ENCODE peak calls at places on chromosome 16, in nine cellular contexts. One of them, this sample, is unnamed.

GRCh38 chr16:86510465-86511261 is at the start of gene FOXF1:
- DNase-seq in activated naive CD4-positive, alpha-beta T cell: no peak
- DNase-seq in fibroblast of mammary gland: peak; percentile 59
- DNase-seq in glomerular endothelial cell: no peak
- DNase-seq in astrocyte of the cerebellum: no peak
- DNase-seq in CD4-positive, CD25-positive, alpha-beta regulatory T cell: no peak
- DNase-seq in activated CD8-positive, alpha-beta memory T cell treated with anti-CD3 and anti-CD28 coated beads, Interleukin-2, amount 50 U/mL, for 48 hours: peak; percentile 62
- DNase-seq in stimulated activated CD8-positive, alpha-beta memory T cell treated with anti-CD3 and anti-CD28 coated beads, Interleukin-12 subunit alpha, Interleukin-12 subunit beta, amount 100 ng/mL, for 1 hour: no peak
- DNase-seq in NCI-H460: no peak
- DNase-seq in this sample: no peak

GRCh38 chr16:50802000-50802399 is 60.1 kb downstream of the CYLD start:
- DNase-seq in glomerular endothelial cell: no peak
- DNase-seq in CD4-positive, CD25-positive, alpha-beta regulatory T cell: no peak
- DNase-seq in activated CD8-positive, alpha-beta memory T cell treated with anti-CD3 and anti-CD28 coated beads, Interleukin-2, amount 50 U/mL, for 48 hours: no peak
- DNase-seq in stimulated activated CD8-positive, alpha-beta memory T cell treated with anti-CD3 and anti-CD28 coated beads, Interleukin-12 subunit alpha, Interleukin-12 subunit beta, amount 100 ng/mL, for 1 hour: no peak
- DNase-seq in fibroblast of mammary gland: peak; percentile 49
- DNase-seq in astrocyte of the cerebellum: peak; percentile 86
- DNase-seq in activated naive CD4-positive, alpha-beta T cell: no peak
- DNase-seq in NCI-H460: no peak
- DNase-seq in this sample: no peak

GRCh38 chr16:89904606-89905510 is 13.8 kb upstream of the MC1R start:
- DNase-seq in astrocyte of the cerebellum: no peak
- DNase-seq in activated CD8-positive, alpha-beta memory T cell treated with anti-CD3 and anti-CD28 coated beads, Interleukin-2, amount 50 U/mL, for 48 hours: no peak
- DNase-seq in glomerular endothelial cell: no peak
- DNase-seq in NCI-H460: no peak
- DNase-seq in fibroblast of mammary gland: no peak
- DNase-seq in stimulated activated CD8-positive, alpha-beta memory T cell treated with anti-CD3 and anti-CD28 coated beads, Interleukin-12 subunit alpha, Interleukin-12 subunit beta, amount 100 ng/mL, for 1 hour: no peak
- DNase-seq in activated naive CD4-positive, alpha-beta T cell: no peak
- DNase-seq in CD4-positive, CD25-positive, alpha-beta regulatory T cell: no peak
- DNase-seq in this sample: no peak

GRCh38 chr16:391885-392335 is 5.1 kb upstream of the NME4 start:
- DNase-seq in CD4-positive, CD25-positive, alpha-beta regulatory T cell: peak; percentile 49
- DNase-seq in activated CD8-positive, alpha-beta memory T cell treated with anti-CD3 and anti-CD28 coated beads, Interleukin-2, amount 50 U/mL, for 48 hours: peak; percentile 94
- DNase-seq in NCI-H460: peak; percentile 59
- DNase-seq in stimulated activated CD8-positive, alpha-beta memory T cell treated with anti-CD3 and anti-CD28 coated beads, Interleukin-12 subunit alpha, Interleukin-12 subunit beta, amount 100 ng/mL, for 1 hour: peak; percentile 55
- DNase-seq in glomerular endothelial cell: no peak
- DNase-seq in activated naive CD4-positive, alpha-beta T cell: peak; percentile 45
- DNase-seq in fibroblast of mammary gland: peak; percentile 92
- DNase-seq in astrocyte of the cerebellum: peak; percentile 43
- DNase-seq in this sample: peak; percentile 22

GRCh38 chr16:11164482-11165270 is 91.3 kb downstream of the SOCS1 start:
- DNase-seq in stimulated activated CD8-positive, alpha-beta memory T cell treated with anti-CD3 and anti-CD28 coated beads, Interleukin-12 subunit alpha, Interleukin-12 subunit beta, amount 100 ng/mL, for 1 hour: no peak
- DNase-seq in activated CD8-positive, alpha-beta memory T cell treated with anti-CD3 and anti-CD28 coated beads, Interleukin-2, amount 50 U/mL, for 48 hours: no peak
- DNase-seq in NCI-H460: no peak
- DNase-seq in astrocyte of the cerebellum: no peak
- DNase-seq in CD4-positive, CD25-positive, alpha-beta regulatory T cell: no peak
- DNase-seq in activated naive CD4-positive, alpha-beta T cell: no peak
- DNase-seq in glomerular endothelial cell: no peak
- DNase-seq in fibroblast of mammary gland: no peak
- DNase-seq in this sample: no peak

GRCh38 chr16:68379472-68380347 is 68.6 kb downstream of the SMPD3 start:
- DNase-seq in NCI-H460: no peak
- DNase-seq in fibroblast of mammary gland: no peak
- DNase-seq in stimulated activated CD8-positive, alpha-beta memory T cell treated with anti-CD3 and anti-CD28 coated beads, Interleukin-12 subunit alpha, Interleukin-12 subunit beta, amount 100 ng/mL, for 1 hour: no peak
- DNase-seq in activated naive CD4-positive, alpha-beta T cell: no peak
- DNase-seq in glomerular endothelial cell: no peak
- DNase-seq in CD4-positive, CD25-positive, alpha-beta regulatory T cell: no peak
- DNase-seq in astrocyte of the cerebellum: no peak
- DNase-seq in activated CD8-positive, alpha-beta memory T cell treated with anti-CD3 and anti-CD28 coated beads, Interleukin-2, amount 50 U/mL, for 48 hours: no peak
- DNase-seq in this sample: no peak

GRCh38 chr16:28195859-28196258 is 15.9 kb downstream of the XPO6 start:
- DNase-seq in NCI-H460: no peak
- DNase-seq in activated naive CD4-positive, alpha-beta T cell: no peak
- DNase-seq in stimulated activated CD8-positive, alpha-beta memory T cell treated with anti-CD3 and anti-CD28 coated beads, Interleukin-12 subunit alpha, Interleukin-12 subunit beta, amount 100 ng/mL, for 1 hour: no peak
- DNase-seq in CD4-positive, CD25-positive, alpha-beta regulatory T cell: no peak
- DNase-seq in astrocyte of the cerebellum: no peak
- DNase-seq in activated CD8-positive, alpha-beta memory T cell treated with anti-CD3 and anti-CD28 coated beads, Interleukin-2, amount 50 U/mL, for 48 hours: no peak
- DNase-seq in fibroblast of mammary gland: no peak
- DNase-seq in glomerular endothelial cell: no peak
- DNase-seq in this sample: no peak

GRCh38 chr16:88691924-88692560 is 5.7 kb upstream of the SNAI3 start:
- DNase-seq in glomerular endothelial cell: no peak
- DNase-seq in CD4-positive, CD25-positive, alpha-beta regulatory T cell: no peak
- DNase-seq in stimulated activated CD8-positive, alpha-beta memory T cell treated with anti-CD3 and anti-CD28 coated beads, Interleukin-12 subunit alpha, Interleukin-12 subunit beta, amount 100 ng/mL, for 1 hour: no peak
- DNase-seq in NCI-H460: no peak
- DNase-seq in fibroblast of mammary gland: no peak
- DNase-seq in astrocyte of the cerebellum: no peak
- DNase-seq in activated CD8-positive, alpha-beta memory T cell treated with anti-CD3 and anti-CD28 coated beads, Interleukin-2, amount 50 U/mL, for 48 hours: no peak
- DNase-seq in activated naive CD4-positive, alpha-beta T cell: no peak
- DNase-seq in this sample: no peak

GRCh38 chr16:14011006-14011405 is 60.1 kb upstream of the MRTFB start:
- DNase-seq in stimulated activated CD8-positive, alpha-beta memory T cell treated with anti-CD3 and anti-CD28 coated beads, Interleukin-12 subunit alpha, Interleukin-12 subunit beta, amount 100 ng/mL, for 1 hour: no peak
- DNase-seq in glomerular endothelial cell: no peak
- DNase-seq in CD4-positive, CD25-positive, alpha-beta regulatory T cell: no peak
- DNase-seq in activated naive CD4-positive, alpha-beta T cell: no peak
- DNase-seq in activated CD8-positive, alpha-beta memory T cell treated with anti-CD3 and anti-CD28 coated beads, Interleukin-2, amount 50 U/mL, for 48 hours: no peak
- DNase-seq in fibroblast of mammary gland: no peak
- DNase-seq in astrocyte of the cerebellum: no peak
- DNase-seq in NCI-H460: no peak
- DNase-seq in this sample: no peak

GRCh38 chr16:66250686-66251405 is 115.6 kb upstream of the CDH5 start:
- DNase-seq in fibroblast of mammary gland: peak; percentile 84
- DNase-seq in activated CD8-positive, alpha-beta memory T cell treated with anti-CD3 and anti-CD28 coated beads, Interleukin-2, amount 50 U/mL, for 48 hours: no peak
- DNase-seq in astrocyte of the cerebellum: no peak
- DNase-seq in stimulated activated CD8-positive, alpha-beta memory T cell treated with anti-CD3 and anti-CD28 coated beads, Interleukin-12 subunit alpha, Interleukin-12 subunit beta, amount 100 ng/mL, for 1 hour: no peak
- DNase-seq in activated naive CD4-positive, alpha-beta T cell: no peak
- DNase-seq in NCI-H460: peak; percentile 97
- DNase-seq in glomerular endothelial cell: no peak
- DNase-seq in CD4-positive, CD25-positive, alpha-beta regulatory T cell: no peak
- DNase-seq in this sample: no peak

GRCh38 chr16:27408012-27408601 is 6.1 kb downstream of the IL21R start:
- DNase-seq in astrocyte of the cerebellum: no peak
- DNase-seq in activated naive CD4-positive, alpha-beta T cell: no peak
- DNase-seq in glomerular endothelial cell: no peak
- DNase-seq in NCI-H460: no peak
- DNase-seq in fibroblast of mammary gland: peak; percentile 47
- DNase-seq in activated CD8-positive, alpha-beta memory T cell treated with anti-CD3 and anti-CD28 coated beads, Interleukin-2, amount 50 U/mL, for 48 hours: no peak
- DNase-seq in CD4-positive, CD25-positive, alpha-beta regulatory T cell: peak; percentile 20
- DNase-seq in stimulated activated CD8-positive, alpha-beta memory T cell treated with anti-CD3 and anti-CD28 coated beads, Interleukin-12 subunit alpha, Interleukin-12 subunit beta, amount 100 ng/mL, for 1 hour: no peak
- DNase-seq in this sample: no peak

GRCh38 chr16:8621221-8621571 is 302 bp upstream of the METTL22 start:
- DNase-seq in astrocyte of the cerebellum: no peak
- DNase-seq in activated naive CD4-positive, alpha-beta T cell: no peak
- DNase-seq in fibroblast of mammary gland: no peak
- DNase-seq in glomerular endothelial cell: no peak
- DNase-seq in activated CD8-positive, alpha-beta memory T cell treated with anti-CD3 and anti-CD28 coated beads, Interleukin-2, amount 50 U/mL, for 48 hours: no peak
- DNase-seq in stimulated activated CD8-positive, alpha-beta memory T cell treated with anti-CD3 and anti-CD28 coated beads, Interleukin-12 subunit alpha, Interleukin-12 subunit beta, amount 100 ng/mL, for 1 hour: no peak
- DNase-seq in NCI-H460: no peak
- DNase-seq in CD4-positive, CD25-positive, alpha-beta regulatory T cell: no peak
- DNase-seq in this sample: no peak

GRCh38 chr16:34078697-34079096 is 619.3 kb downstream of the TP53TG3F start:
- DNase-seq in activated naive CD4-positive, alpha-beta T cell: no peak
- DNase-seq in activated CD8-positive, alpha-beta memory T cell treated with anti-CD3 and anti-CD28 coated beads, Interleukin-2, amount 50 U/mL, for 48 hours: no peak
- DNase-seq in stimulated activated CD8-positive, alpha-beta memory T cell treated with anti-CD3 and anti-CD28 coated beads, Interleukin-12 subunit alpha, Interleukin-12 subunit beta, amount 100 ng/mL, for 1 hour: no peak
- DNase-seq in fibroblast of mammary gland: peak; percentile 62
- DNase-seq in astrocyte of the cerebellum: no peak
- DNase-seq in NCI-H460: peak; percentile 15
- DNase-seq in CD4-positive, CD25-positive, alpha-beta regulatory T cell: no peak
- DNase-seq in glomerular endothelial cell: peak; percentile 14
- DNase-seq in this sample: no peak

GRCh38 chr16:13977177-13977576 is 57.2 kb downstream of the ERCC4 start:
- DNase-seq in fibroblast of mammary gland: no peak
- DNase-seq in glomerular endothelial cell: no peak
- DNase-seq in activated CD8-positive, alpha-beta memory T cell treated with anti-CD3 and anti-CD28 coated beads, Interleukin-2, amount 50 U/mL, for 48 hours: no peak
- DNase-seq in activated naive CD4-positive, alpha-beta T cell: no peak
- DNase-seq in astrocyte of the cerebellum: no peak
- DNase-seq in CD4-positive, CD25-positive, alpha-beta regulatory T cell: no peak
- DNase-seq in stimulated activated CD8-positive, alpha-beta memory T cell treated with anti-CD3 and anti-CD28 coated beads, Interleukin-12 subunit alpha, Interleukin-12 subunit beta, amount 100 ng/mL, for 1 hour: no peak
- DNase-seq in NCI-H460: no peak
- DNase-seq in this sample: no peak

GRCh38 chr16:58733671-58734458 is at the start of gene GOT2:
- DNase-seq in NCI-H460: peak; percentile 88
- DNase-seq in glomerular endothelial cell: peak; percentile 39
- DNase-seq in astrocyte of the cerebellum: peak; percentile 53
- DNase-seq in stimulated activated CD8-positive, alpha-beta memory T cell treated with anti-CD3 and anti-CD28 coated beads, Interleukin-12 subunit alpha, Interleukin-12 subunit beta, amount 100 ng/mL, for 1 hour: peak; percentile 56
- DNase-seq in activated CD8-positive, alpha-beta memory T cell treated with anti-CD3 and anti-CD28 coated beads, Interleukin-2, amount 50 U/mL, for 48 hours: peak; percentile 92
- DNase-seq in activated naive CD4-positive, alpha-beta T cell: peak; percentile 49
- DNase-seq in CD4-positive, CD25-positive, alpha-beta regulatory T cell: peak; percentile 62
- DNase-seq in fibroblast of mammary gland: peak; percentile 79
- DNase-seq in this sample: peak; percentile 60

GRCh38 chr16:73569266-73569665 is 521.3 kb upstream of the ZFHX3 start:
- DNase-seq in glomerular endothelial cell: no peak
- DNase-seq in activated CD8-positive, alpha-beta memory T cell treated with anti-CD3 and anti-CD28 coated beads, Interleukin-2, amount 50 U/mL, for 48 hours: no peak
- DNase-seq in NCI-H460: no peak
- DNase-seq in fibroblast of mammary gland: no peak
- DNase-seq in activated naive CD4-positive, alpha-beta T cell: no peak
- DNase-seq in CD4-positive, CD25-positive, alpha-beta regulatory T cell: no peak
- DNase-seq in stimulated activated CD8-positive, alpha-beta memory T cell treated with anti-CD3 and anti-CD28 coated beads, Interleukin-12 subunit alpha, Interleukin-12 subunit beta, amount 100 ng/mL, for 1 hour: no peak
- DNase-seq in astrocyte of the cerebellum: no peak
- DNase-seq in this sample: no peak

GRCh38 chr16:50245417-50246298 is 20.7 kb upstream of the ADCY7 start:
- DNase-seq in CD4-positive, CD25-positive, alpha-beta regulatory T cell: peak; percentile 32
- DNase-seq in glomerular endothelial cell: no peak
- DNase-seq in fibroblast of mammary gland: peak; percentile 89
- DNase-seq in activated CD8-positive, alpha-beta memory T cell treated with anti-CD3 and anti-CD28 coated beads, Interleukin-2, amount 50 U/mL, for 48 hours: peak; percentile 82
- DNase-seq in astrocyte of the cerebellum: no peak
- DNase-seq in activated naive CD4-positive, alpha-beta T cell: no peak
- DNase-seq in NCI-H460: peak; percentile 57
- DNase-seq in stimulated activated CD8-positive, alpha-beta memory T cell treated with anti-CD3 and anti-CD28 coated beads, Interleukin-12 subunit alpha, Interleukin-12 subunit beta, amount 100 ng/mL, for 1 hour: no peak
- DNase-seq in this sample: no peak

GRCh38 chr16:88920618-88921602 is 54.5 kb upstream of the PABPN1L start:
- DNase-seq in stimulated activated CD8-positive, alpha-beta memory T cell treated with anti-CD3 and anti-CD28 coated beads, Interleukin-12 subunit alpha, Interleukin-12 subunit beta, amount 100 ng/mL, for 1 hour: no peak
- DNase-seq in activated naive CD4-positive, alpha-beta T cell: no peak
- DNase-seq in astrocyte of the cerebellum: peak; percentile 8
- DNase-seq in CD4-positive, CD25-positive, alpha-beta regulatory T cell: no peak
- DNase-seq in glomerular endothelial cell: peak; percentile 31
- DNase-seq in NCI-H460: no peak
- DNase-seq in activated CD8-positive, alpha-beta memory T cell treated with anti-CD3 and anti-CD28 coated beads, Interleukin-2, amount 50 U/mL, for 48 hours: no peak
- DNase-seq in fibroblast of mammary gland: peak; percentile 73
- DNase-seq in this sample: peak; percentile 70

GRCh38 chr16:27598226-27598625 is 48.3 kb downstream of the KATNIP start:
- DNase-seq in NCI-H460: no peak
- DNase-seq in CD4-positive, CD25-positive, alpha-beta regulatory T cell: no peak
- DNase-seq in fibroblast of mammary gland: no peak
- DNase-seq in stimulated activated CD8-positive, alpha-beta memory T cell treated with anti-CD3 and anti-CD28 coated beads, Interleukin-12 subunit alpha, Interleukin-12 subunit beta, amount 100 ng/mL, for 1 hour: no peak
- DNase-seq in astrocyte of the cerebellum: no peak
- DNase-seq in glomerular endothelial cell: no peak
- DNase-seq in activated naive CD4-positive, alpha-beta T cell: no peak
- DNase-seq in activated CD8-positive, alpha-beta memory T cell treated with anti-CD3 and anti-CD28 coated beads, Interleukin-2, amount 50 U/mL, for 48 hours: no peak
- DNase-seq in this sample: no peak

GRCh38 chr16:85330694-85331188 is 218.5 kb upstream of the CIBAR2 start:
- DNase-seq in stimulated activated CD8-positive, alpha-beta memory T cell treated with anti-CD3 and anti-CD28 coated beads, Interleukin-12 subunit alpha, Interleukin-12 subunit beta, amount 100 ng/mL, for 1 hour: no peak
- DNase-seq in CD4-positive, CD25-positive, alpha-beta regulatory T cell: no peak
- DNase-seq in activated naive CD4-positive, alpha-beta T cell: no peak
- DNase-seq in NCI-H460: peak; percentile 43
- DNase-seq in astrocyte of the cerebellum: peak; percentile 80
- DNase-seq in fibroblast of mammary gland: peak; percentile 87
- DNase-seq in glomerular endothelial cell: peak; percentile 37
- DNase-seq in activated CD8-positive, alpha-beta memory T cell treated with anti-CD3 and anti-CD28 coated beads, Interleukin-2, amount 50 U/mL, for 48 hours: no peak
- DNase-seq in this sample: no peak

GRCh38 chr16:27665881-27666280 is 115.9 kb downstream of the KATNIP start:
- DNase-seq in activated naive CD4-positive, alpha-beta T cell: no peak
- DNase-seq in activated CD8-positive, alpha-beta memory T cell treated with anti-CD3 and anti-CD28 coated beads, Interleukin-2, amount 50 U/mL, for 48 hours: no peak
- DNase-seq in glomerular endothelial cell: no peak
- DNase-seq in CD4-positive, CD25-positive, alpha-beta regulatory T cell: no peak
- DNase-seq in fibroblast of mammary gland: no peak
- DNase-seq in NCI-H460: no peak
- DNase-seq in stimulated activated CD8-positive, alpha-beta memory T cell treated with anti-CD3 and anti-CD28 coated beads, Interleukin-12 subunit alpha, Interleukin-12 subunit beta, amount 100 ng/mL, for 1 hour: no peak
- DNase-seq in astrocyte of the cerebellum: no peak
- DNase-seq in this sample: no peak

GRCh38 chr16:4058386-4058785 is 57.9 kb downstream of the ADCY9 start:
- DNase-seq in activated CD8-positive, alpha-beta memory T cell treated with anti-CD3 and anti-CD28 coated beads, Interleukin-2, amount 50 U/mL, for 48 hours: no peak
- DNase-seq in fibroblast of mammary gland: no peak
- DNase-seq in activated naive CD4-positive, alpha-beta T cell: no peak
- DNase-seq in CD4-positive, CD25-positive, alpha-beta regulatory T cell: no peak
- DNase-seq in astrocyte of the cerebellum: no peak
- DNase-seq in stimulated activated CD8-positive, alpha-beta memory T cell treated with anti-CD3 and anti-CD28 coated beads, Interleukin-12 subunit alpha, Interleukin-12 subunit beta, amount 100 ng/mL, for 1 hour: no peak
- DNase-seq in glomerular endothelial cell: no peak
- DNase-seq in NCI-H460: no peak
- DNase-seq in this sample: no peak

GRCh38 chr16:47732806-47733150 is 271.6 kb downstream of the PHKB start:
- DNase-seq in activated CD8-positive, alpha-beta memory T cell treated with anti-CD3 and anti-CD28 coated beads, Interleukin-2, amount 50 U/mL, for 48 hours: no peak
- DNase-seq in NCI-H460: no peak
- DNase-seq in activated naive CD4-positive, alpha-beta T cell: no peak
- DNase-seq in astrocyte of the cerebellum: peak; percentile 88
- DNase-seq in stimulated activated CD8-positive, alpha-beta memory T cell treated with anti-CD3 and anti-CD28 coated beads, Interleukin-12 subunit alpha, Interleukin-12 subunit beta, amount 100 ng/mL, for 1 hour: no peak
- DNase-seq in fibroblast of mammary gland: peak; percentile 95
- DNase-seq in glomerular endothelial cell: no peak
- DNase-seq in CD4-positive, CD25-positive, alpha-beta regulatory T cell: no peak
- DNase-seq in this sample: peak; percentile 33

GRCh38 chr16:54437921-54438320 is 151.3 kb upstream of the IRX3 start:
- DNase-seq in glomerular endothelial cell: no peak
- DNase-seq in activated naive CD4-positive, alpha-beta T cell: no peak
- DNase-seq in activated CD8-positive, alpha-beta memory T cell treated with anti-CD3 and anti-CD28 coated beads, Interleukin-2, amount 50 U/mL, for 48 hours: no peak
- DNase-seq in astrocyte of the cerebellum: no peak
- DNase-seq in CD4-positive, CD25-positive, alpha-beta regulatory T cell: no peak
- DNase-seq in fibroblast of mammary gland: no peak
- DNase-seq in stimulated activated CD8-positive, alpha-beta memory T cell treated with anti-CD3 and anti-CD28 coated beads, Interleukin-12 subunit alpha, Interleukin-12 subunit beta, amount 100 ng/mL, for 1 hour: no peak
- DNase-seq in NCI-H460: no peak
- DNase-seq in this sample: no peak

GRCh38 chr16:3637371-3637923 is 17.0 kb upstream of the DNASE1 start:
- DNase-seq in stimulated activated CD8-positive, alpha-beta memory T cell treated with anti-CD3 and anti-CD28 coated beads, Interleukin-12 subunit alpha, Interleukin-12 subunit beta, amount 100 ng/mL, for 1 hour: no peak
- DNase-seq in activated CD8-positive, alpha-beta memory T cell treated with anti-CD3 and anti-CD28 coated beads, Interleukin-2, amount 50 U/mL, for 48 hours: no peak
- DNase-seq in glomerular endothelial cell: no peak
- DNase-seq in NCI-H460: no peak
- DNase-seq in fibroblast of mammary gland: no peak
- DNase-seq in astrocyte of the cerebellum: no peak
- DNase-seq in CD4-positive, CD25-positive, alpha-beta regulatory T cell: no peak
- DNase-seq in activated naive CD4-positive, alpha-beta T cell: no peak
- DNase-seq in this sample: no peak

GRCh38 chr16:9874233-9874632 is 308.0 kb downstream of the GRIN2A start:
- DNase-seq in glomerular endothelial cell: no peak
- DNase-seq in NCI-H460: no peak
- DNase-seq in CD4-positive, CD25-positive, alpha-beta regulatory T cell: no peak
- DNase-seq in activated CD8-positive, alpha-beta memory T cell treated with anti-CD3 and anti-CD28 coated beads, Interleukin-2, amount 50 U/mL, for 48 hours: no peak
- DNase-seq in astrocyte of the cerebellum: no peak
- DNase-seq in activated naive CD4-positive, alpha-beta T cell: no peak
- DNase-seq in fibroblast of mammary gland: no peak
- DNase-seq in stimulated activated CD8-positive, alpha-beta memory T cell treated with anti-CD3 and anti-CD28 coated beads, Interleukin-12 subunit alpha, Interleukin-12 subunit beta, amount 100 ng/mL, for 1 hour: no peak
- DNase-seq in this sample: no peak

GRCh38 chr16:85436207-85436606 is 176.9 kb upstream of the GSE1 start:
- DNase-seq in activated naive CD4-positive, alpha-beta T cell: no peak
- DNase-seq in NCI-H460: no peak
- DNase-seq in fibroblast of mammary gland: no peak
- DNase-seq in activated CD8-positive, alpha-beta memory T cell treated with anti-CD3 and anti-CD28 coated beads, Interleukin-2, amount 50 U/mL, for 48 hours: no peak
- DNase-seq in stimulated activated CD8-positive, alpha-beta memory T cell treated with anti-CD3 and anti-CD28 coated beads, Interleukin-12 subunit alpha, Interleukin-12 subunit beta, amount 100 ng/mL, for 1 hour: no peak
- DNase-seq in astrocyte of the cerebellum: no peak
- DNase-seq in glomerular endothelial cell: no peak
- DNase-seq in CD4-positive, CD25-positive, alpha-beta regulatory T cell: no peak
- DNase-seq in this sample: no peak

GRCh38 chr16:22699356-22699755 is 114.6 kb upstream of the HS3ST2 start:
- DNase-seq in stimulated activated CD8-positive, alpha-beta memory T cell treated with anti-CD3 and anti-CD28 coated beads, Interleukin-12 subunit alpha, Interleukin-12 subunit beta, amount 100 ng/mL, for 1 hour: no peak
- DNase-seq in NCI-H460: no peak
- DNase-seq in CD4-positive, CD25-positive, alpha-beta regulatory T cell: no peak
- DNase-seq in astrocyte of the cerebellum: no peak
- DNase-seq in glomerular endothelial cell: no peak
- DNase-seq in activated CD8-positive, alpha-beta memory T cell treated with anti-CD3 and anti-CD28 coated beads, Interleukin-2, amount 50 U/mL, for 48 hours: no peak
- DNase-seq in fibroblast of mammary gland: no peak
- DNase-seq in activated naive CD4-positive, alpha-beta T cell: no peak
- DNase-seq in this sample: no peak

GRCh38 chr16:19304670-19305240 is 19.2 kb downstream of the CLEC19A start:
- DNase-seq in stimulated activated CD8-positive, alpha-beta memory T cell treated with anti-CD3 and anti-CD28 coated beads, Interleukin-12 subunit alpha, Interleukin-12 subunit beta, amount 100 ng/mL, for 1 hour: no peak
- DNase-seq in fibroblast of mammary gland: no peak
- DNase-seq in activated CD8-positive, alpha-beta memory T cell treated with anti-CD3 and anti-CD28 coated beads, Interleukin-2, amount 50 U/mL, for 48 hours: no peak
- DNase-seq in CD4-positive, CD25-positive, alpha-beta regulatory T cell: no peak
- DNase-seq in astrocyte of the cerebellum: no peak
- DNase-seq in activated naive CD4-positive, alpha-beta T cell: no peak
- DNase-seq in NCI-H460: peak; percentile 5
- DNase-seq in glomerular endothelial cell: no peak
- DNase-seq in this sample: no peak